ENCODE peak calls at places on chromosomes 2 and 18, in eight cellular contexts. O is activated naive CD8-positive, alpha-beta T cell treated with anti-CD3 and anti-CD28 coated beads, Interleukin-2, amount 10 ng/mL, durations not matched to agents 7 days and 5 days; U is smooth muscle cell of the brain vasculature; I is mesenteric fat pad; E is caudate nucleus; K is neural progenitor cell; L is midbrain; W is lower lobe of right lung. X is an unnamed sample.

GRCh38 chr2:229572434-229573338 is 141.7 kb downstream of the DNER start:
- DNase-seq in O (no peak), U (no peak), I (no peak), E (no peak), K (no peak), L (no peak), W (no peak), X (no peak)

GRCh38 chr18:23585007-23585871 is 1.1 kb downstream of the NPC1 start:
- DNase-seq in O (no peak), U (no peak), I (no peak), E (no peak), K (peak; percentile 28), L (no peak), W (no peak), X (peak; percentile 58)

GRCh38 chr18:3171631-3172030 is 48.1 kb downstream of the MYOM1 start:
- DNase-seq in O (no peak), U (no peak), I (no peak), E (no peak), K (no peak), L (no peak), W (no peak), X (no peak)

GRCh38 chr2:8408560-8409460 is 273.0 kb upstream of the ID2 start:
- DNase-seq in O (no peak), U (no peak), I (no peak), E (no peak), K (no peak), L (no peak), W (no peak), X (peak; percentile 57)

GRCh38 chr18:9814431-9814830 is 71.3 kb upstream of the TXNDC2 start:
- DNase-seq in O (no peak), U (peak; percentile 54), I (no peak), E (no peak), K (no peak), L (no peak), W (no peak), X (no peak)

GRCh38 chr18:53416985-53417384 is 807.5 kb downstream of the MBD2 start:
- DNase-seq in O (no peak), U (no peak), I (no peak), E (no peak), K (peak; percentile 58), L (no peak), W (no peak), X (no peak)

GRCh38 chr18:47204908-47205522 is 28.9 kb upstream of the IER3IP1 start:
- DNase-seq in O (no peak), U (peak; percentile 2), I (no peak), E (no peak), K (peak; percentile 66), L (peak; percentile 45), W (no peak), X (no peak)

GRCh38 chr2:216674376-216674775 is 21.0 kb downstream of the IGFBP5 start:
- DNase-seq in O (no peak), U (no peak), I (no peak), E (no peak), K (no peak), L (no peak), W (no peak), X (no peak)

GRCh38 chr2:55047677-55048299 is 2.5 kb downstream of the RTN4 start:
- DNase-seq in O (no peak), U (no peak), I (no peak), E (no peak), K (no peak), L (peak; percentile 58), W (no peak), X (peak; percentile 57)

GRCh38 chr2:135657806-135658582 is 83.7 kb upstream of the UBXN4 start:
- DNase-seq in O (peak; percentile 63), U (no peak), I (no peak), E (no peak), K (no peak), L (no peak), W (no peak), X (no peak)

GRCh38 chr2:200279857-200280256 is 26.6 kb upstream of the SPATS2L start:
- DNase-seq in O (no peak), U (no peak), I (no peak), E (no peak), K (no peak), L (no peak), W (no peak), X (no peak)

GRCh38 chr2:99939135-99939534 is 203.3 kb downstream of the AFF3 start:
- DNase-seq in O (no peak), U (no peak), I (no peak), E (no peak), K (no peak), L (no peak), W (no peak), X (no peak)

GRCh38 chr18:23828426-23828825 is 139.2 kb downstream of the LAMA3 start:
- DNase-seq in O (no peak), U (peak; percentile 12), I (no peak), E (no peak), K (no peak), L (no peak), W (no peak), X (no peak)

GRCh38 chr2:239383796-239384156 is 17.0 kb downstream of the HDAC4 start:
- DNase-seq in O (peak; percentile 15), U (no peak), I (no peak), E (no peak), K (no peak), L (no peak), W (peak; percentile 20), X (no peak)

GRCh38 chr2:72895759-72896281 is 8.6 kb downstream of the SPR start:
- DNase-seq in O (no peak), U (no peak), I (peak; percentile 89), E (no peak), K (peak; percentile 53), L (no peak), W (peak; percentile 50), X (no peak)

GRCh38 chr2:11355194-11356053 is 11.0 kb upstream of the ROCK2 start:
- DNase-seq in O (no peak), U (no peak), I (no peak), E (no peak), K (peak; percentile 24), L (no peak), W (no peak), X (no peak)

GRCh38 chr18:7567487-7568425 is 640 bp downstream of the PTPRM start:
- DNase-seq in O (peak; percentile 35), U (no peak), I (peak; percentile 92), E (no peak), K (peak; percentile 86), L (peak; percentile 42), W (peak; percentile 68), X (peak; percentile 46)

GRCh38 chr2:205017381-205017780 is 472.1 kb downstream of the PARD3B start:
- DNase-seq in O (no peak), U (no peak), I (no peak), E (no peak), K (no peak), L (peak; percentile 39), W (no peak), X (no peak)

GRCh38 chr2:219645631-219646527 is 18.4 kb downstream of the SLC4A3 start:
- DNase-seq in O (no peak), U (peak; percentile 35), I (peak; percentile 39), E (no peak), K (no peak), L (no peak), W (no peak), X (no peak)

GRCh38 chr2:127410871-127411396 is 7.3 kb upstream of the PROC start:
- DNase-seq in O (no peak), U (no peak), I (no peak), E (no peak), K (no peak), L (no peak), W (no peak), X (no peak)

GRCh38 chr2:172806426-172807008 is 70.9 kb downstream of the RAPGEF4 start:
- DNase-seq in O (no peak), U (peak; percentile 28), I (no peak), E (no peak), K (peak; percentile 54), L (peak; percentile 64), W (no peak), X (no peak)

GRCh38 chr2:202141319-202141947 is 68.4 kb downstream of the KIAA2012 start:
- DNase-seq in O (no peak), U (no peak), I (no peak), E (no peak), K (no peak), L (no peak), W (no peak), X (no peak)

GRCh38 chr18:35616664-35617423 is 35.3 kb downstream of the GALNT1 start:
- DNase-seq in O (peak; percentile 32), U (peak; percentile 35), I (no peak), E (no peak), K (no peak), L (peak; percentile 55), W (peak; percentile 67), X (peak; percentile 83)

GRCh38 chr2:58054264-58054663 is 7.7 kb downstream of the VRK2 start:
- DNase-seq in O (no peak), U (no peak), I (no peak), E (no peak), K (no peak), L (no peak), W (no peak), X (no peak)

GRCh38 chr2:219109468-219109867 is 48.7 kb upstream of the IHH start:
- DNase-seq in O (no peak), U (no peak), I (no peak), E (no peak), K (peak; percentile 76), L (no peak), W (peak; percentile 67), X (no peak)

GRCh38 chr2:10303634-10304378 is 1.1 kb downstream of the HPCAL1 start:
- DNase-seq in O (peak; percentile 68), U (no peak), I (no peak), E (no peak), K (peak; percentile 76), L (peak; percentile 57), W (peak; percentile 80), X (peak; percentile 69)

GRCh38 chr18:79664525-79665125 is 15.0 kb upstream of the CTDP1 start:
- DNase-seq in O (no peak), U (no peak), I (no peak), E (no peak), K (no peak), L (no peak), W (no peak), X (no peak)

GRCh38 chr2:179170897-179171296 is 93.7 kb downstream of the SESTD1 start:
- DNase-seq in O (no peak), U (no peak), I (no peak), E (no peak), K (no peak), L (no peak), W (no peak), X (no peak)

GRCh38 chr2:85564144-85564563 is 2.9 kb upstream of the GGCX start:
- DNase-seq in O (no peak), U (no peak), I (no peak), E (no peak), K (no peak), L (no peak), W (no peak), X (no peak)

GRCh38 chr2:204479557-204479956 is 65.7 kb upstream of the PARD3B start:
- DNase-seq in O (no peak), U (no peak), I (no peak), E (no peak), K (no peak), L (no peak), W (no peak), X (no peak)

GRCh38 chr2:173708757-173709156 is 256.4 kb downstream of the SP3 start:
- DNase-seq in O (no peak), U (no peak), I (no peak), E (no peak), K (no peak), L (no peak), W (no peak), X (no peak)

GRCh38 chr2:29233428-29233827 is 118.2 kb downstream of the CLIP4 start:
- DNase-seq in O (no peak), U (no peak), I (no peak), E (no peak), K (peak; percentile 38), L (no peak), W (no peak), X (no peak)

GRCh38 chr18:50869150-50869549 is 9.8 kb upstream of the ME2 start:
- DNase-seq in O (no peak), U (no peak), I (no peak), E (no peak), K (no peak), L (no peak), W (no peak), X (no peak)